ENCODE peak calls at places on chromosome 20, in four cellular contexts. E is cerebellar nuclear complex, D is Right ventricle myocardium inferior, P is T-helper 9 cell. W is an unnamed sample.

GRCh38 chr20:32966881-32967781 is 37.1 kb downstream of the SUN5 start:
- DNase-seq in E (no peak), P (peak), D (no peak), W (no peak)

GRCh38 chr20:51634257-51634656 is 91.7 kb upstream of the NFATC2 start:
- DNase-seq in E (no peak), D (no peak), P (no peak), W (no peak)

GRCh38 chr20:57622579-57623381 is 2.6 kb upstream of the ZBP1 start:
- DNase-seq in E (no peak), P (peak), D (peak), W (peak)

GRCh38 chr20:63695419-63696310 is 787 bp upstream of the TNFRSF6B start:
- DNase-seq in D (peak), P (no peak), E (no peak), W (no peak)

GRCh38 chr20:25258463-25258805 is 10.5 kb downstream of the PYGB start:
- DNase-seq in E (no peak), P (no peak), D (no peak), W (no peak)

GRCh38 chr20:64139200-64140081 is 24.8 kb upstream of the MYT1 start:
- DNase-seq in P (no peak), D (no peak), E (no peak), W (no peak)

GRCh38 chr20:2771631-2772080 is 28.8 kb downstream of the CPXM1 start:
- DNase-seq in E (no peak), D (peak), P (no peak), W (no peak)

GRCh38 chr20:20699144-20699543 is 13.3 kb downstream of the RALGAPA2 start:
- DNase-seq in P (no peak), E (no peak), D (no peak), W (no peak)

GRCh38 chr20:43187476-43188233 is 2.1 kb downstream of the PTPRT start:
- DNase-seq in P (peak), D (peak), E (no peak), W (peak)

GRCh38 chr20:61030130-61030529 is 221.9 kb upstream of the CDH4 start:
- DNase-seq in E (no peak), P (no peak), D (no peak), W (no peak)

GRCh38 chr20:14510341-14510740 is 172.9 kb upstream of the FLRT3 start:
- DNase-seq in E (no peak), P (no peak), D (no peak), W (no peak)

GRCh38 chr20:20085812-20086211 is 33.5 kb downstream of the CFAP61 start:
- DNase-seq in P (no peak), E (no peak), D (no peak), W (no peak)

GRCh38 chr20:6348908-6349307 is 226.1 kb upstream of the FERMT1 start:
- DNase-seq in P (no peak), E (no peak), D (no peak), W (no peak)

GRCh38 chr20:11917663-11918062 is at the start of gene BTBD3:
- DNase-seq in D (peak), P (no peak), E (peak), W (no peak)

GRCh38 chr20:61744691-61745396 is 320.8 kb downstream of the TAF4 start:
- DNase-seq in P (no peak), D (peak), E (no peak), W (no peak)

GRCh38 chr20:63828124-63828523 is 2.9 kb downstream of the ZBTB46 start:
- DNase-seq in P (no peak), E (no peak), D (no peak), W (no peak)

GRCh38 chr20:3797592-3798404 is 1.7 kb downstream of the CDC25B start:
- DNase-seq in D (peak), E (no peak), P (no peak), W (no peak)

GRCh38 chr20:6051505-6051904 is 2.4 kb downstream of the LRRN4 start:
- DNase-seq in E (no peak), P (no peak), D (no peak), W (peak)

GRCh38 chr20:62472020-62472342 is 3.8 kb downstream of the GATA5 start:
- DNase-seq in E (no peak), P (no peak), D (no peak), W (no peak)

GRCh38 chr20:6074145-6074561 is 20.3 kb upstream of the LRRN4 start:
- DNase-seq in E (no peak), P (no peak), D (no peak), W (peak)

GRCh38 chr20:31698803-31699718 is 23.6 kb downstream of the BCL2L1 start:
- DNase-seq in E (no peak), D (no peak), P (no peak), W (peak)